ENCODE peak calls at places on chromosomes 3 and 15, in five cellular contexts. V is right atrium auricular region, A is NCI-H748 treated with DMSO at 0.1 percent for 48 hours, J is RWPE1, S is prostate gland. I is an unnamed sample.

GRCh38 chr3:69082805-69083204 is 1.9 kb upstream of the ARL6IP5 start:
- DNase-seq in V (no peak), A (no peak), J (peak), S (no peak), I (peak)

GRCh38 chr3:129228891-129229585 is 20.4 kb upstream of the COPG1 start:
- DNase-seq in V (no peak), A (no peak), J (peak), S (no peak), I (no peak)

GRCh38 chr15:78222745-78223395 is 11.5 kb downstream of the ACSBG1 start:
- DNase-seq in V (no peak), A (no peak), J (no peak), S (no peak), I (no peak)

GRCh38 chr3:118682916-118683315 is 351.7 kb downstream of the IGSF11 start:
- DNase-seq in V (no peak), A (no peak), J (no peak), S (no peak), I (no peak)

GRCh38 chr3:189588061-189588817 is 43.0 kb upstream of the TP63 start:
- DNase-seq in V (no peak), A (no peak), J (peak), S (no peak), I (no peak)

GRCh38 chr15:35455201-35455600 is 90.8 kb downstream of the DPH6 start:
- DNase-seq in V (no peak), A (no peak), J (no peak), S (no peak), I (no peak)

GRCh38 chr3:168047190-168047795 is 48.4 kb downstream of the GOLIM4 start:
- DNase-seq in V (no peak), A (peak), J (peak), S (peak), I (no peak)

GRCh38 chr15:40271915-40272712 is 10.8 kb downstream of the ANKRD63 start:
- DNase-seq in V (no peak), A (no peak), J (no peak), S (no peak), I (no peak)

GRCh38 chr3:64908292-64908691 is 220.5 kb upstream of the ADAMTS9 start:
- DNase-seq in V (no peak), A (no peak), J (peak), S (no peak), I (no peak)

GRCh38 chr3:146814601-146815315 is 209.6 kb upstream of the PLSCR5 start:
- DNase-seq in V (no peak), A (no peak), J (no peak), S (no peak), I (no peak)

GRCh38 chr3:148075829-148076716 is 621.6 kb upstream of the AGTR1 start:
- DNase-seq in V (no peak), A (peak), J (peak), S (no peak), I (no peak)

GRCh38 chr3:167078070-167078622 is 302.0 kb downstream of the ZBBX start:
- DNase-seq in V (no peak), A (no peak), J (no peak), S (no peak), I (no peak)

GRCh38 chr3:10357592-10358308 is 36.8 kb upstream of the SEC13 start:
- DNase-seq in V (no peak), A (no peak), J (peak), S (no peak), I (no peak)

GRCh38 chr3:140288575-140288974 is 353.6 kb downstream of the CLSTN2 start:
- DNase-seq in V (no peak), A (no peak), J (peak), S (no peak), I (no peak)